ENCODE peak calls at places on chromosome 4, in eight cellular contexts. O is mammary epithelial cell, Y is heart right ventricle, D is endodermal cell, R is MG63, C is GM06990, K is fibroblast of lung, G is upper lobe of right lung. J is an unnamed sample.

GRCh38 chr4:186192068-186192751 is 843 bp downstream of the CYP4V2 start:
- DNase-seq in O (peak; percentile 50), Y (no peak), D (peak; percentile 80), R (peak; percentile 72), C (no peak), K (peak; percentile 51), G (no peak), J (no peak)

GRCh38 chr4:7019367-7019766 is 23.8 kb upstream of the TADA2B start:
- DNase-seq in O (no peak), Y (no peak), D (no peak), R (no peak), C (no peak), K (no peak), G (no peak), J (no peak)

GRCh38 chr4:8643986-8644385 is 51.4 kb downstream of the CPZ start:
- DNase-seq in O (no peak), Y (no peak), D (peak; percentile 45), R (no peak), C (no peak), K (no peak), G (peak; percentile 53), J (no peak)

GRCh38 chr4:101337688-101338087 is 9.6 kb downstream of the PPP3CA start:
- DNase-seq in O (peak; percentile 60), Y (no peak), D (no peak), R (peak; percentile 11), C (no peak), K (peak; percentile 48), G (no peak), J (no peak)

GRCh38 chr4:1418494-1419285 is 12.4 kb upstream of the NKX1-1 start:
- DNase-seq in O (no peak), Y (no peak), D (no peak), R (no peak), C (no peak), K (no peak), G (peak; percentile 50), J (no peak)

GRCh38 chr4:4625488-4625887 is 83.6 kb upstream of the STX18 start:
- DNase-seq in O (no peak), Y (no peak), D (no peak), R (no peak), C (no peak), K (peak; percentile 93), G (no peak), J (no peak)

GRCh38 chr4:646460-646859 is 21.1 kb downstream of the PDE6B start:
- DNase-seq in O (no peak), Y (no peak), D (no peak), R (no peak), C (no peak), K (no peak), G (no peak), J (no peak)

GRCh38 chr4:38621004-38621684 is 42.9 kb upstream of the KLF3 start:
- DNase-seq in O (peak; percentile 95), Y (no peak), D (no peak), R (no peak), C (no peak), K (peak; percentile 97), G (no peak), J (no peak)

GRCh38 chr4:1192493-1193205 is 20.3 kb upstream of the SPON2 start:
- DNase-seq in O (no peak), Y (peak; percentile 41), D (peak; percentile 35), R (peak; percentile 66), C (peak; percentile 3), K (no peak), G (peak; percentile 60), J (no peak)

GRCh38 chr4:25117274-25117673 is 43.0 kb downstream of the SEPSECS start:
- DNase-seq in O (no peak), Y (no peak), D (no peak), R (no peak), C (no peak), K (no peak), G (no peak), J (no peak)

GRCh38 chr4:20544645-20545044 is 155.6 kb upstream of the PACRGL start:
- DNase-seq in O (peak; percentile 13), Y (no peak), D (no peak), R (no peak), C (peak; percentile 1), K (peak; percentile 81), G (no peak), J (no peak)

GRCh38 chr4:98394134-98394533 is 132.9 kb downstream of the RAP1GDS1 start:
- DNase-seq in O (peak; percentile 4), Y (no peak), D (no peak), R (no peak), C (no peak), K (no peak), G (no peak), J (no peak)

GRCh38 chr4:41212221-41213203 is 1.8 kb downstream of the APBB2 start:
- DNase-seq in O (peak; percentile 72), Y (no peak), D (peak; percentile 69), R (peak; percentile 45), C (no peak), K (peak; percentile 81), G (no peak), J (no peak)

GRCh38 chr4:8702516-8703400 is 110.2 kb downstream of the CPZ start:
- DNase-seq in O (no peak), Y (no peak), D (peak; percentile 43), R (no peak), C (no peak), K (no peak), G (peak; percentile 37), J (no peak)

GRCh38 chr4:140776551-140776950 is 20.4 kb upstream of the TBC1D9 start:
- DNase-seq in O (no peak), Y (no peak), D (no peak), R (no peak), C (no peak), K (no peak), G (no peak), J (no peak)

GRCh38 chr4:13647012-13647411 is 19.5 kb upstream of the BOD1L1 start:
- DNase-seq in O (no peak), Y (no peak), D (no peak), R (no peak), C (no peak), K (no peak), G (no peak), J (no peak)

GRCh38 chr4:20487446-20487845 is 212.8 kb upstream of the PACRGL start:
- DNase-seq in O (no peak), Y (no peak), D (no peak), R (no peak), C (no peak), K (no peak), G (no peak), J (no peak)

DNA sequence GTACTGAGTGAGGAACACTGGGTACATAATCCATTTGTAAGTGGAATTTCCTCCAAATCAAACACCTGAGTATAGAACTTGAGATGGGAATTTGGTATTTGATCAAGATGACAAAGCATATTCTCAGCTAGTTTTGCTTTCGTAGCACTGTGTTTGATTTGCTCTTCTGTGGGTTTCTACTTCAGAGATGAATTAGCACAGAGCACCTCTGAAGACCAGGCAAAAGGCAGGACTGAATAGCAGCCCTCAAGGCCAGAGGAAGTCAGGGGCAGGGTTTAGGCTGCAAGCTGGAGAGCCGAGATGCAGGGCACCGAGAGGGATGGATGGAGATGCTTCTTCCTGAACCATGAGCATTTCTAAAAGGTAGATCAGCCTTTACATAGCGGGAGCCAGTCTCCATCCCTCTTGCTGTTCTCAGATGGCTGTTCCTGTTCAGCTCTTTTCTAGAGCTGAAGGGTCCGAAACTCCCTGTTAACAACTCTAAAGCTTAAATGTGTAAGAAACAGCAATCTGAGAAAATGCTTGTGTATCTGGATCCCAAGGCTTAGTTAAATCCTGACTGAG is 10.8 kb downstream of the ZFP42 start:
- DNase-seq in O (no peak), Y (no peak), D (no peak), R (no peak), C (no peak), K (no peak), G (no peak), J (no peak)
- H3K36me3 ChIP-seq in O (no peaks in the 10 kb centered on the region), Y (no peaks in the 10 kb centered on the region), D (no peaks in the 10 kb centered on the region), R (no peaks in the 10 kb centered on the region), C (no peaks in the 10 kb centered on the region), K (no peaks in the 10 kb centered on the region), G (no peaks in the 10 kb centered on the region), J (no peaks in the 10 kb centered on the region)

GRCh38 chr4:83626245-83626843 is 90.4 kb downstream of the GPAT3 start:
- DNase-seq in O (no peak), Y (no peak), D (no peak), R (no peak), C (no peak), K (no peak), G (no peak), J (no peak)
- H3K4me3 ChIP-seq in O (no peak overlapping the region), Y (no peak overlapping the region), D (no peak overlapping the region), R (no peak overlapping the region), C (no peak overlapping the region), K (no peak overlapping the region), G (no peak overlapping the region), J (no peak overlapping the region)

GRCh38 chr4:66923081-66923865 is 622.0 kb downstream of the CENPC start:
- DNase-seq in O (no peak), Y (no peak), D (no peak), R (no peak), C (no peak), K (no peak), G (no peak), J (no peak)
- H3K36me3 ChIP-seq in O (no peaks in the 10 kb centered on the region), Y (no peaks in the 10 kb centered on the region), D (no peaks in the 10 kb centered on the region), R (no peaks in the 10 kb centered on the region), C (no peaks in the 10 kb centered on the region), K (no peaks in the 10 kb centered on the region), G (no peaks in the 10 kb centered on the region), J (no peaks in the 10 kb centered on the region)

DNA sequence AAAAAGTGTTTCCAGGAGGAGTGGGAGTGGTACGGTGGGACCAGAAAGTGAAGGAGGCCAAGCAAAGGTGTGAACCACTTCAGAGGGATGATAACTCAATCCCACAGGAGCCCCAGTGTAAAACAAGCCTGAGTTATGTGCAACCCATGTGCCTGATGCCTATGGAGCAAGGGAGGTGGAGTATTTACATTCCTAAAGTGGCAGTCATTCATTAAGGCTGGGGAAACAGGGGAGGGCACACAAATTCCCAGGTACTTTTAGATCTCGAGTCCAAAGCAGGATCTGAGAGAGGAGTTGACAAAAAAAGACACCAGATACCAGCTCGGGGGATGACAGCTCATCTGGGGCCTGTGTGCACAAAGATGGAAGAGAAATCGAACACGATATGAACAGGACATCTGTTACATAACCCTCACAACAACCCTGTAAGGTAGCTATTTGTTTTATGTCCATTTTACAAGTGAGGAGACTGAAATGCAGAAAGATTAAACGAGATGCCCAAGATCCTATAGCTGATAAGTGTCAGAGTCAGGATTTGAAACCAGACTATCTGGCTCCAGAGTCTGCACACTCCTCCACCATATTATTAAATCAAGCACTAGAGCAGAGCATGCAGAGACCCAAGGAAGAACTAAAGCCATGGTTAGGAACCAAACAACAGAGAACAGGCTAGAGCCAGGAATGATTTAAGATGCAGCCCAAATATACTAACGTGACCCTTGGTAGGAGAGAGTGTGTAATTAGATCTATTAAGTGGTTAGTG is 91.9 kb upstream of the MAPK10 start:
- DNase-seq in O (peak; percentile 35), Y (no peak), D (peak; percentile 59), R (no peak), C (no peak), K (peak; percentile 34), G (no peak), J (no peak)
- H3K4me3 ChIP-seq in O (no peak overlapping the region), Y (peak overlapping the region; percentile 47), D (no peak overlapping the region), R (no peak overlapping the region), C (no peak overlapping the region), K (peak overlapping the region; percentile 71), G (peak overlapping the region; percentile 3), J (no peak overlapping the region)

GRCh38 chr4:144666539-144667175 is 20.7 kb downstream of the HHIP start:
- DNase-seq in O (peak; percentile 68), Y (no peak), D (no peak), R (no peak), C (no peak), K (peak; percentile 49), G (no peak), J (no peak)
- H3K36me3 ChIP-seq in O (no peaks in the 10 kb centered on the region), Y (no peaks in the 10 kb centered on the region), D (no peaks in the 10 kb centered on the region), R (no peaks in the 10 kb centered on the region), C (no peaks in the 10 kb centered on the region), K (no peaks in the 10 kb centered on the region), G (no peaks in the 10 kb centered on the region), J (no peaks in the 10 kb centered on the region)

GRCh38 chr4:107991945-107992625 is 2.4 kb downstream of the HADH start:
- DNase-seq in O (no peak), Y (no peak), D (no peak), R (no peak), C (no peak), K (peak; percentile 69), G (no peak), J (no peak)
- H3K4me3 ChIP-seq in O (no peak overlapping the region), Y (peak overlapping the region; percentile 2), D (peak overlapping the region; percentile 97), R (no peak overlapping the region), C (no peak overlapping the region), K (no peak overlapping the region), G (no peak overlapping the region), J (no peak overlapping the region)

J was measured in kidney epithelial cell.